ENCODE peak calls at places on chromosomes 16 and 17, in five cellular contexts. One of them, this sample, is unnamed.
A peak's percentile ranks its signal among the peaks of the same experiment; 100 is the strongest.

GRCh38 chr17:10290046-10290445 is 82.8 kb downstream of the MYH13 start:
- DNase-seq in stimulated activated naive CD4-positive, alpha-beta T cell: no peak
- DNase-seq in activated CD4-positive, CD25-positive, alpha-beta regulatory T cell treated with anti-CD3 and anti-CD28 coated beads, Interleukin-2, amount 50 U/mL, for 72 hours: no peak
- DNase-seq in lung microvascular endothelial cell: peak; percentile 4
- DNase-seq in transverse colon: no peak
- DNase-seq in this sample: no peak

GRCh38 chr17:16398270-16399267 is 16.8 kb upstream of the TRPV2 start:
- DNase-seq in stimulated activated naive CD4-positive, alpha-beta T cell: no peak
- DNase-seq in activated CD4-positive, CD25-positive, alpha-beta regulatory T cell treated with anti-CD3 and anti-CD28 coated beads, Interleukin-2, amount 50 U/mL, for 72 hours: no peak
- DNase-seq in lung microvascular endothelial cell: no peak
- DNase-seq in transverse colon: no peak
- DNase-seq in this sample: no peak

GRCh38 chr16:11682655-11683096 is 14.4 kb downstream of the SNN start:
- DNase-seq in stimulated activated naive CD4-positive, alpha-beta T cell: no peak
- DNase-seq in activated CD4-positive, CD25-positive, alpha-beta regulatory T cell treated with anti-CD3 and anti-CD28 coated beads, Interleukin-2, amount 50 U/mL, for 72 hours: no peak
- DNase-seq in lung microvascular endothelial cell: no peak
- DNase-seq in transverse colon: no peak
- DNase-seq in this sample: no peak

GRCh38 chr17:64679710-64680216 is 17.7 kb upstream of the SMURF2 start:
- DNase-seq in stimulated activated naive CD4-positive, alpha-beta T cell: no peak
- DNase-seq in activated CD4-positive, CD25-positive, alpha-beta regulatory T cell treated with anti-CD3 and anti-CD28 coated beads, Interleukin-2, amount 50 U/mL, for 72 hours: no peak
- DNase-seq in lung microvascular endothelial cell: no peak
- DNase-seq in transverse colon: no peak
- DNase-seq in this sample: no peak

GRCh38 chr17:1995321-1996242 is 29.6 kb downstream of the RTN4RL1 start:
- DNase-seq in stimulated activated naive CD4-positive, alpha-beta T cell: no peak
- DNase-seq in activated CD4-positive, CD25-positive, alpha-beta regulatory T cell treated with anti-CD3 and anti-CD28 coated beads, Interleukin-2, amount 50 U/mL, for 72 hours: no peak
- DNase-seq in lung microvascular endothelial cell: no peak
- DNase-seq in transverse colon: no peak
- DNase-seq in this sample: no peak

GRCh38 chr17:76000016-76000754 is 470 bp upstream of the CDK3 start:
- DNase-seq in stimulated activated naive CD4-positive, alpha-beta T cell: peak; percentile 55
- DNase-seq in activated CD4-positive, CD25-positive, alpha-beta regulatory T cell treated with anti-CD3 and anti-CD28 coated beads, Interleukin-2, amount 50 U/mL, for 72 hours: peak; percentile 74
- DNase-seq in lung microvascular endothelial cell: peak; percentile 60
- DNase-seq in transverse colon: peak; percentile 81
- DNase-seq in this sample: peak; percentile 49

GRCh38 chr17:64340557-64340956 is 50.1 kb downstream of the PECAM1 start:
- DNase-seq in stimulated activated naive CD4-positive, alpha-beta T cell: no peak
- DNase-seq in activated CD4-positive, CD25-positive, alpha-beta regulatory T cell treated with anti-CD3 and anti-CD28 coated beads, Interleukin-2, amount 50 U/mL, for 72 hours: no peak
- DNase-seq in lung microvascular endothelial cell: peak; percentile 47
- DNase-seq in transverse colon: no peak
- DNase-seq in this sample: no peak

GRCh38 chr16:66936462-66936861 is 1.1 kb downstream of the CES2 start:
- DNase-seq in stimulated activated naive CD4-positive, alpha-beta T cell: no peak
- DNase-seq in activated CD4-positive, CD25-positive, alpha-beta regulatory T cell treated with anti-CD3 and anti-CD28 coated beads, Interleukin-2, amount 50 U/mL, for 72 hours: no peak
- DNase-seq in lung microvascular endothelial cell: no peak
- DNase-seq in transverse colon: peak; percentile 51
- DNase-seq in this sample: no peak

GRCh38 chr17:1733759-1734158 is 8.9 kb upstream of the SERPINF2 start:
- DNase-seq in stimulated activated naive CD4-positive, alpha-beta T cell: no peak
- DNase-seq in activated CD4-positive, CD25-positive, alpha-beta regulatory T cell treated with anti-CD3 and anti-CD28 coated beads, Interleukin-2, amount 50 U/mL, for 72 hours: no peak
- DNase-seq in lung microvascular endothelial cell: no peak
- DNase-seq in transverse colon: no peak
- DNase-seq in this sample: no peak

GRCh38 chr17:77729587-77729986 is 228.9 kb upstream of the TNRC6C start:
- DNase-seq in stimulated activated naive CD4-positive, alpha-beta T cell: no peak
- DNase-seq in activated CD4-positive, CD25-positive, alpha-beta regulatory T cell treated with anti-CD3 and anti-CD28 coated beads, Interleukin-2, amount 50 U/mL, for 72 hours: no peak
- DNase-seq in lung microvascular endothelial cell: no peak
- DNase-seq in transverse colon: no peak
- DNase-seq in this sample: no peak

GRCh38 chr17:80175411-80175810 is 5.6 kb downstream of the CARD14 start:
- DNase-seq in stimulated activated naive CD4-positive, alpha-beta T cell: no peak
- DNase-seq in activated CD4-positive, CD25-positive, alpha-beta regulatory T cell treated with anti-CD3 and anti-CD28 coated beads, Interleukin-2, amount 50 U/mL, for 72 hours: no peak
- DNase-seq in lung microvascular endothelial cell: no peak
- DNase-seq in transverse colon: no peak
- DNase-seq in this sample: no peak

GRCh38 chr17:1365445-1366039 is 34.5 kb downstream of the YWHAE start:
- DNase-seq in stimulated activated naive CD4-positive, alpha-beta T cell: peak; percentile 14
- DNase-seq in activated CD4-positive, CD25-positive, alpha-beta regulatory T cell treated with anti-CD3 and anti-CD28 coated beads, Interleukin-2, amount 50 U/mL, for 72 hours: peak; percentile 37
- DNase-seq in lung microvascular endothelial cell: peak; percentile 85
- DNase-seq in transverse colon: peak; percentile 63
- DNase-seq in this sample: peak; percentile 36

GRCh38 chr16:31357324-31358156 is 2.6 kb downstream of the ITGAX start:
- DNase-seq in stimulated activated naive CD4-positive, alpha-beta T cell: no peak
- DNase-seq in activated CD4-positive, CD25-positive, alpha-beta regulatory T cell treated with anti-CD3 and anti-CD28 coated beads, Interleukin-2, amount 50 U/mL, for 72 hours: no peak
- DNase-seq in lung microvascular endothelial cell: no peak
- DNase-seq in transverse colon: no peak
- DNase-seq in this sample: no peak

GRCh38 chr17:45672301-45672700 is 111.8 kb upstream of the CRHR1 start:
- DNase-seq in stimulated activated naive CD4-positive, alpha-beta T cell: no peak
- DNase-seq in activated CD4-positive, CD25-positive, alpha-beta regulatory T cell treated with anti-CD3 and anti-CD28 coated beads, Interleukin-2, amount 50 U/mL, for 72 hours: no peak
- DNase-seq in lung microvascular endothelial cell: no peak
- DNase-seq in transverse colon: no peak
- DNase-seq in this sample: no peak